ENCODE peak calls at places on chromosomes 1 and 21, in four cellular contexts. R is CD8-positive, alpha-beta T cell; H is lower lobe of right lung; I is lung. U is an unnamed sample.

GRCh38 chr1:51255331-51255730 is 19.3 kb downstream of the RNF11 start:
- DNase-seq in R (no peak), H (no peak), I (no peak), U (no peak)

GRCh38 chr21:37821791-37822450 is 94.3 kb downstream of the KCNJ6 start:
- DNase-seq in R (no peak), H (no peak), I (no peak), U (no peak)

GRCh38 chr1:1302006-1302430 is 5.7 kb downstream of the ACAP3 start:
- DNase-seq in R (no peak), H (no peak), I (no peak), U (no peak)

GRCh38 chr1:57616906-57617305 is 193.0 kb upstream of the DAB1 start:
- DNase-seq in R (no peak), H (no peak), I (no peak), U (peak; percentile 35)

GRCh38 chr1:9120312-9120958 is 8.5 kb downstream of the GPR157 start:
- DNase-seq in R (no peak), H (peak; percentile 28), I (no peak), U (no peak)

GRCh38 chr1:1038694-1039093 is 18.8 kb downstream of the AGRN start:
- DNase-seq in R (no peak), H (no peak), I (no peak), U (no peak)

GRCh38 chr1:219753901-219754300 is 141.0 kb upstream of the ZC3H11B start:
- DNase-seq in R (no peak), H (no peak), I (no peak), U (no peak)

GRCh38 chr1:22043175-22043769 is 9.2 kb upstream of the CDC42 start:
- DNase-seq in R (no peak), H (no peak), I (no peak), U (no peak)

GRCh38 chr21:23639726-23640125 is 1967.6 kb downstream of the MRPL39 start:
- DNase-seq in R (no peak), H (no peak), I (no peak), U (no peak)

GRCh38 chr1:246782120-246782900 is 58.1 kb downstream of the SCCPDH start:
- DNase-seq in R (no peak), H (no peak), I (no peak), U (peak; percentile 69)

GRCh38 chr1:37734629-37735591 is 30.0 kb downstream of the EPHA10 start:
- DNase-seq in R (no peak), H (no peak), I (no peak), U (no peak)

GRCh38 chr1:234918216-234918841 is 210.3 kb downstream of the TOMM20 start:
- DNase-seq in R (no peak), H (no peak), I (no peak), U (peak; percentile 38)

GRCh38 chr1:7420098-7420445 is 351.0 kb upstream of the VAMP3 start:
- DNase-seq in R (no peak), H (no peak), I (no peak), U (no peak)

GRCh38 chr1:156214024-156214748 is 1.4 kb downstream of the PMF1 start:
- DNase-seq in R (no peak), H (no peak), I (no peak), U (no peak)

GRCh38 chr1:55682198-55682597 is 467.0 kb upstream of the USP24 start:
- DNase-seq in R (no peak), H (no peak), I (no peak), U (no peak)

GRCh38 chr1:211579434-211580302 is 707 bp upstream of the SLC30A1 start:
- DNase-seq in R (no peak), H (peak; percentile 90), I (no peak), U (peak; percentile 85)

GRCh38 chr21:43271452-43272020 is 102.7 kb downstream of the CRYAA start:
- DNase-seq in R (no peak), H (peak; percentile 16), I (no peak), U (peak; percentile 4)

GRCh38 chr1:102099916-102100315 is 103.2 kb upstream of the OLFM3 start:
- DNase-seq in R (no peak), H (no peak), I (no peak), U (no peak)

GRCh38 chr21:32524010-32524719 is 61.2 kb downstream of the TCP10L start:
- DNase-seq in R (no peak), H (no peak), I (no peak), U (peak; percentile 41)

GRCh38 chr21:17900281-17900989 is 81.3 kb upstream of the C21orf91 start:
- DNase-seq in R (no peak), H (no peak), I (no peak), U (peak; percentile 51)

GRCh38 chr1:54287176-54287650 is 87.2 kb downstream of the MRPL37 start:
- DNase-seq in R (peak; percentile 12), H (peak; percentile 75), I (peak; percentile 72), U (peak; percentile 65)

GRCh38 chr1:198713081-198713480 is 74.2 kb downstream of the PTPRC start:
- DNase-seq in R (no peak), H (no peak), I (no peak), U (no peak)

GRCh38 chr1:1825217-1825616 is 46.9 kb upstream of the NADK start:
- DNase-seq in R (no peak), H (no peak), I (no peak), U (no peak)

GRCh38 chr1:228213917-228214808 is 6.3 kb downstream of the OBSCN start:
- DNase-seq in R (no peak), H (peak; percentile 45), I (no peak), U (no peak)

GRCh38 chr1:82264762-82265161 is 464.0 kb downstream of the ADGRL2 start:
- DNase-seq in R (no peak), H (no peak), I (no peak), U (no peak)

GRCh38 chr1:172342584-172343245 is 77.8 kb upstream of the C1orf105 start:
- DNase-seq in R (no peak), H (no peak), I (no peak), U (no peak)

GRCh38 chr1:1599919-1600860 is at the start of gene FNDC10:
- DNase-seq in R (no peak), H (peak; percentile 47), I (no peak), U (no peak)

GRCh38 chr1:230127105-230128054 is 60.3 kb downstream of the GALNT2 start:
- DNase-seq in R (no peak), H (peak; percentile 59), I (no peak), U (no peak)

GRCh38 chr1:2784854-2785630 is 16.5 kb downstream of the TTC34 start:
- DNase-seq in R (no peak), H (no peak), I (no peak), U (no peak)

GRCh38 chr1:39105841-39106765 is 80.0 kb downstream of the NDUFS5 start:
- DNase-seq in R (no peak), H (peak; percentile 65), I (peak; percentile 60), U (peak; percentile 48)

GRCh38 chr1:54577612-54578011 is 29.6 kb downstream of the ACOT11 start:
- DNase-seq in R (no peak), H (peak; percentile 86), I (peak; percentile 74), U (peak; percentile 89)

GRCh38 chr1:32948905-32949304 is 15.7 kb downstream of the RNF19B start:
- DNase-seq in R (no peak), H (no peak), I (no peak), U (no peak)

GRCh38 chr1:32949519-32949918 is 15.1 kb downstream of the RNF19B start:
- DNase-seq in R (no peak), H (no peak), I (no peak), U (no peak)

GRCh38 chr1:32946413-32946812 is 18.2 kb downstream of the RNF19B start:
- DNase-seq in R (no peak), H (no peak), I (no peak), U (no peak)

GRCh38 chr1:32948082-32948722 is 16.4 kb downstream of the RNF19B start:
- DNase-seq in R (no peak), H (no peak), I (no peak), U (no peak)

GRCh38 chr1:32947669-32948068 is 16.9 kb downstream of the RNF19B start:
- DNase-seq in R (no peak), H (no peak), I (no peak), U (no peak)
- H3K27ac ChIP-seq in R (no peak overlapping the region), H (no peak overlapping the region), I (no peak overlapping the region), U (no peak overlapping the region)

DNA sequence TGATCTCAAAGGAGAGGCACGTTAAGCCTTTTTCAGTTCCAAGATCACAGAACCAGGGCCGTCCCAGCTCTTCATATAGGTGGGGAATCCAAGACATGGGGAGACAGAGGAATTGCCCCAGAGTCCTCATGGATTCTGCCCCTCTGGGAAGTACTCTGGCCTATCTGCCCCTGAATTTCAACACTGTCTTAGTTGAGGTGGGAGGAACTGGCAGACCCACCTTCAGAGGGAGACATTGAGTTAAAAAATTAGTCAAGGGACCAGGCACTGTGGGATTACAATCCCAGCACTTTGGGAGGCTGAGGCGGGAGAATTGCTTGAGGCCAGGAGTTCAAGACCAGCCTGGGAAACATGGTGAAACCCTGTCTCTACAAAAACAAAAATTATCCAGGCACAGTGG is 2.1 kb upstream of the KNCN start:
- DNase-seq in R (no peak), H (no peak), I (no peak), U (no peak)
- TF ChIP-seq CTCF in R (no peak), H (no peak), I (no peak), U (no peak)

DNA sequence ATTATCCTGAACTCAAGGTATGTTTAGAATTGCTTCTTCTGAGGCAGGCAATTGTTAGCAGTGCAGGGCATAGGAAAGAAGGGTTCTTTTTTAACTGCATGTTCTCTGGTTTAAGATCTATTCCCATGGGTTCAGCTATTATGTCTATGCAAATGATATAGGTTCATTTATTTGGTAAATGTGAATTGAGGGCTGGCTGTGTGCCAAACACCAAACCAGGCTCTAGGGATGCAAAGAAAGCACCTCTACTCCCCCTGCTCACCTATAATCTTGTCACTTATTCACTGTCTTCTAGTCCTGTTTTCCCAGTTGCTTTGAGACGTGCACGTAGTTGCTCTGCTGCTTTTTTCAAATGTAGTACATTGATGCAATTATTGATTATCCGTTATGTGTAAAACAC is 691 bp upstream of the KIFAP3 start:
- DNase-seq in R (no peak), H (no peak), I (no peak), U (no peak)
- H3K27ac ChIP-seq in R (peak overlapping the region; percentile 88), H (peak overlapping the region; percentile 81), I (no peak overlapping the region), U (peak overlapping the region; percentile 87)

DNA sequence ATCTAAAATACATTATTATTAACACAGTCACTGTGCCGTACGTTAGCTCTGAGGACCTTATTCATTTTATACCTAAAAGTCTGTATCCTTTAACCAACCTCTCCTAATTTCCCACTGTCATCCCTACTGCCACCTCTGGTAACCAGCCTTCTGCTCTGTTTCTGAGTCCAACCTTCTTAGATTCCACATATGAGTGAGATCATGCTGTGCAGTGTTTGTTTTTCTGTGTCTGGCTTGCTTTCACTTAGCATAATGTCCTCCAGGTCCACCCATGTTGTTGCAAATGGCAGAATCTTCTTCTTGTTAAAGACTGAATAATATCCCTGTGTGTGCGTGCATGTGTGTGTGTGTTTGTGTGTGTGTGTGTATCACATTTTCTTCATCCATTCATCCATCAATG is 64.2 kb downstream of the ETS2 start:
- DNase-seq in R (no peak), H (no peak), I (no peak), U (no peak)
- TF ChIP-seq CTCF in R (no peak), H (no peak), I (no peak), U (no peak)

DNA sequence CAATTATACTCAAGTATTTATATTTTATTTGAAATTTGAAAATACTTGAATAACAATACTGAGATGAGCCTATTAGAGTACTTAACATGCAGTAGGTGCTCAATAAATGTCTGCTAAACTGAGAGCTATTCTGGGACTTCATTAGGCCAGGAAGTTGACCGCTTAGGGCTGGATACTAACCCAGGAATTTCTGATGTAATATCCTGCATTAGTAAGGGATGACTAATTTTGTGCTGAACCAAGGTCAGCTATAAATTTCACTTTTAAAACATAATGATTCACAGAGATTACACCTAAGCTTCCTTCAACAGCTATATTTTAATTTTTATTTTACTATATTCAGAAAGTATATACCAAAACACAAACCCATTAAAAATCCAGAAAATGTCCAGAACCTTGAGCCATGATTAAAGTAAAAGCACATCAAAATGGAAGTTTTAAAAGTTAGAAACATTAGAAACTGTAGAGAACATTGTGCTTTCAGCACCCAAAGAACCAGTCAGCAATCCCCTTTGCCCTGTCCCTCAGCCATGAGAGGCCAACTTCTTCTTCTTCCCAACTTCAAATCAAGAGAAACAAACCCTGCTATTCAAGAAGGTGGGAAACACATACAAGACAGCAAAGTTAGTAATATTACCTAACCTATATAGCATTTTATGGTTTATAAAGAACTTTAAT is 35.4 kb downstream of the WNT2B start:
- DNase-seq in R (no peak), H (no peak), I (no peak), U (no peak)
- H3K27ac ChIP-seq in R (no peak overlapping the region), H (no peak overlapping the region), I (no peak overlapping the region), U (peak overlapping the region; percentile 51)

U was measured in left ventricle myocardium inferior.